ENCODE peak calls at places on chromosomes 12 and 14, in nine cellular contexts. Y is adrenal gland, Z is neural crest cell, Q is gastrocnemius medialis, J is AG10803, K is kidney epithelial cell, M is endothelial cell, T is cardiac muscle cell, D is tibial nerve. H is an unnamed sample.

GRCh38 chr12:98146043-98146442 is 369.3 kb upstream of the TMPO start:
- DNase-seq in J (no peak), M (no peak), Q (no peak), Z (no peak), Y (no peak), T (no peak), D (no peak), K (no peak), H (no peak)

GRCh38 chr14:103869406-103870143 is 22.2 kb upstream of the PPP1R13B start:
- DNase-seq in K (no peak), T (no peak), Q (no peak), Z (no peak), J (no peak), Y (no peak), M (no peak), D (no peak), H (no peak)

GRCh38 chr12:49707812-49708147 is 575 bp upstream of the FMNL3 start:
- DNase-seq in T (no peak), D (no peak), J (no peak), Y (no peak), Z (no peak), Q (no peak), M (no peak), K (no peak), H (no peak)

GRCh38 chr12:11499802-11500201 is 104.4 kb upstream of the PRB2 start:
- DNase-seq in D (no peak), M (no peak), T (no peak), Y (no peak), K (no peak), Q (no peak), Z (no peak), J (no peak), H (no peak)

GRCh38 chr14:103994535-103995184 is 52.3 kb upstream of the RD3L start:
- DNase-seq in J (no peak), Q (no peak), Z (no peak), D (no peak), Y (no peak), T (no peak), K (peak; percentile 28), M (no peak), H (no peak)

GRCh38 chr12:102419094-102419764 is 61.1 kb downstream of the IGF1 start:
- DNase-seq in K (no peak), Y (no peak), T (no peak), J (no peak), Q (no peak), D (no peak), Z (no peak), M (no peak), H (no peak)

GRCh38 chr12:63885401-63885800 is 40.9 kb downstream of the SRGAP1 start:
- DNase-seq in M (no peak), D (no peak), K (no peak), Q (no peak), Y (no peak), J (no peak), T (no peak), Z (no peak), H (no peak)

GRCh38 chr12:80862606-80863005 is 75.1 kb downstream of the LIN7A start:
- DNase-seq in M (no peak), J (peak; percentile 33), Y (no peak), K (no peak), D (no peak), Z (no peak), Q (no peak), T (no peak), H (no peak)

GRCh38 chr12:52860102-52860838 is 11.5 kb upstream of the KRT78 start:
- DNase-seq in Q (no peak), J (peak; percentile 68), M (no peak), Y (no peak), T (no peak), D (no peak), Z (no peak), K (no peak), H (peak; percentile 60)

GRCh38 chr12:66426696-66427095 is 124.4 kb downstream of the HELB start:
- DNase-seq in Q (no peak), K (no peak), J (no peak), Z (no peak), Y (no peak), D (no peak), M (no peak), T (no peak), H (no peak)

GRCh38 chr12:14654842-14655241 is 41.6 kb downstream of the GUCY2C start:
- DNase-seq in J (no peak), M (no peak), Q (no peak), T (no peak), Z (no peak), D (no peak), K (no peak), Y (no peak), H (no peak)

GRCh38 chr14:97349946-97350345 is 552.8 kb downstream of the VRK1 start:
- DNase-seq in T (no peak), K (no peak), Q (no peak), M (no peak), Y (no peak), Z (no peak), D (no peak), J (no peak), H (no peak)
- TF ChIP-seq CTCF in T (no peak), K (no peak), Q (no peak), M (no peak), Y (no peak), Z (no peak), D (no peak), J (no peak), H (no peak)

DNA sequence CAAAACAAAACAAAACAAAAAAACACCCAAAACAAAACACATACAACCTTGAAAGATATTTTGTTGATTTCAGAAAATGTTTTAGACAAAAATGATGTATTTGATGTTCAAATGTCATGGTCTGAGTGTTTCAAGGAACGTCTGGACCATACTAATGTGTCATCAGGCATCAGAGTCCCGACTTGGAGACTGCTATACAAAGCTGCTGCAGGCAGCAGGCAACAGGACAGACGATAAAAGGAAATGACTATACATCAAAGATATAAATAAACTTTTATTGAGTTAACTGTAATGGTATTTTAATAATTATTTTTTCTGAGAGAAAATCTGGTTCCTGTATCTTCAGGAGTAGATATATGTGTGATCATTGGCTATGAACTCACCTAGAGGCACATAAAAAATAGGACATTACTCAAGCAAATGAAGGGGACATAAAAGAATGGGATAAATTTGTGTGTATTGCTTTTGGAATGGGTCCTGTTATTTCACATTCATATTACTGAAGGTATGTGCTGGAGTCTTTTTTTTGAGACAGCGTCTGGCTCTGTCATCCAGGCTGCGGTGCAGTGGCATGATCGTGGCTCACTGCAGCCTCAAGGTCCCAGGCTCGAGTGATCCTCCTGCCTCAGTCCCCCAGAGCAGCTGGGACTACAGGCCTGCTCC is 87.3 kb upstream of the HECTD1 start:
- DNase-seq in Q (no peak), T (no peak), Z (no peak), Y (no peak), J (no peak), D (no peak), K (no peak), M (no peak), H (no peak)
- TF ChIP-seq CTCF in Q (no peak), T (no peak), Z (no peak), Y (no peak), J (no peak), D (no peak), K (no peak), M (no peak), H (no peak)

DNA sequence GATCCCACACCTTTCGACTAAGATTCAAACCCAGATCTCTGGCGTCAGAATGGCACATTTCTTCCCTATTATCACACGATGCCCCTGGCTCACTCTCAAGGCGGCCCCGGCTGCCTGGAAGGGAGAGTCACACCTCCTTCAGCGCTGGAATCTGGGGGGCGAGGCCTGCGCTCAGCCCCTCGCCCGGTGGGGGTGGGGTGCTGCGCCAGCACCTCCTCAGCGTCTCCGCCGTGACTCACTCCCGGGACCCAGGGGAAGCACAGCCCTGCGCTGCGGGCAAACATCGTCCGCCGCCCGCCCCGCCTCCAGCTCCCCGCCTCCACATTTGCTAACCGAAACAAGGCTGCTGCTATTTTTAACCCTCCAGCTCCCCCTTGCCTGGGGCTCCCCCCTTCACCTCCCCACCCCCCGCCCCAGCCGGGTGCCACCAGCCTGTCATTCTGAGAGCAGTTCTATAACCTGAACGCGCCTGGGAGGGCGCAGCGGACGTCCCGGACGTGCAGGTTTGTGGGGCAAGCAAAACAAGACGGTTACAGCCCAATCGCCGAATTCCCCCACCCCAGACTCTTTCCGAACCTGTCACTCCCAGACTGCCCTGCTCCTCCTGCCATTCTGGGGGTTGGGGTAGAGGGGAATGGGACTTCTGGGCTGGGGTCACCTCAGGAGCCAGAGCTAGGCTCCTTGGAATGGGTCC is 6.8 kb downstream of the HDAC7 start:
- DNase-seq in D (peak; percentile 76), Z (peak; percentile 40), K (no peak), J (peak; percentile 81), T (peak; percentile 94), Y (peak; percentile 91), Q (peak; percentile 77), M (peak; percentile 60), H (peak; percentile 87)
- TF ChIP-seq CTCF in D (no peak), Z (no peak), K (no peak), J (no peak), T (no peak), Y (no peak), Q (no peak), M (no peak), H (no peak)

GRCh38 chr12:117749431-117749830 is 219.4 kb downstream of the KSR2 start:
- DNase-seq in M (no peak), D (no peak), J (peak; percentile 34), T (no peak), Y (no peak), Z (no peak), Q (no peak), K (no peak), H (no peak)

GRCh38 chr12:117750657-117751056 is 218.1 kb downstream of the KSR2 start:
- DNase-seq in K (no peak), D (no peak), J (no peak), Q (no peak), Z (no peak), Y (no peak), M (no peak), T (no peak), H (no peak)
- TF ChIP-seq CTCF in K (no peak), D (no peak), J (no peak), Q (no peak), Z (no peak), Y (no peak), M (no peak), T (no peak), H (no peak)